ENCODE peak calls at places on chromosome 3, in nine cellular contexts. One of them, this sample, is unnamed.
A peak's percentile ranks its signal among the peaks of the same experiment; 100 is the strongest.

GRCh38 chr3:145448436-145448835 is 712.5 kb downstream of the PLOD2 start:
- DNase-seq in tibial nerve: no peak
- DNase-seq in cardiac muscle cell: no peak
- DNase-seq in lower lobe of right lung: no peak
- DNase-seq in uterus: no peak
- DNase-seq in right lobe of liver: no peak
- DNase-seq in psoas muscle: no peak
- DNase-seq in kidney: no peak
- DNase-seq in transverse colon: no peak
- DNase-seq in this sample: no peak

GRCh38 chr3:131547585-131547984 is 44.8 kb upstream of the MRPL3 start:
- DNase-seq in tibial nerve: no peak
- DNase-seq in cardiac muscle cell: no peak
- DNase-seq in right lobe of liver: no peak
- DNase-seq in lower lobe of right lung: no peak
- DNase-seq in uterus: no peak
- DNase-seq in kidney: no peak
- DNase-seq in psoas muscle: no peak
- DNase-seq in transverse colon: no peak
- DNase-seq in this sample: no peak

GRCh38 chr3:142366434-142366833 is 81.4 kb downstream of the XRN1 start:
- DNase-seq in right lobe of liver: no peak
- DNase-seq in tibial nerve: no peak
- DNase-seq in cardiac muscle cell: peak; percentile 2
- DNase-seq in kidney: no peak
- DNase-seq in lower lobe of right lung: no peak
- DNase-seq in uterus: no peak
- DNase-seq in transverse colon: no peak
- DNase-seq in psoas muscle: no peak
- DNase-seq in this sample: no peak

GRCh38 chr3:66555214-66555844 is 54.5 kb upstream of the LRIG1 start:
- DNase-seq in psoas muscle: no peak
- DNase-seq in tibial nerve: no peak
- DNase-seq in right lobe of liver: no peak
- DNase-seq in kidney: no peak
- DNase-seq in transverse colon: no peak
- DNase-seq in cardiac muscle cell: no peak
- DNase-seq in lower lobe of right lung: no peak
- DNase-seq in uterus: no peak
- DNase-seq in this sample: no peak

GRCh38 chr3:83457516-83457915 is 1501.3 kb upstream of the CADM2 start:
- DNase-seq in psoas muscle: no peak
- DNase-seq in tibial nerve: no peak
- DNase-seq in lower lobe of right lung: no peak
- DNase-seq in uterus: no peak
- DNase-seq in kidney: no peak
- DNase-seq in transverse colon: no peak
- DNase-seq in cardiac muscle cell: no peak
- DNase-seq in right lobe of liver: no peak
- DNase-seq in this sample: no peak

GRCh38 chr3:185561958-185562357 is 9.6 kb upstream of the LIPH start:
- DNase-seq in psoas muscle: no peak
- DNase-seq in cardiac muscle cell: no peak
- DNase-seq in right lobe of liver: no peak
- DNase-seq in lower lobe of right lung: no peak
- DNase-seq in transverse colon: no peak
- DNase-seq in kidney: no peak
- DNase-seq in tibial nerve: no peak
- DNase-seq in uterus: no peak
- DNase-seq in this sample: no peak

GRCh38 chr3:14789640-14790285 is 29.0 kb upstream of the FGD5 start:
- DNase-seq in lower lobe of right lung: no peak
- DNase-seq in tibial nerve: no peak
- DNase-seq in psoas muscle: no peak
- DNase-seq in cardiac muscle cell: no peak
- DNase-seq in transverse colon: no peak
- DNase-seq in right lobe of liver: no peak
- DNase-seq in uterus: no peak
- DNase-seq in kidney: peak; percentile 58
- DNase-seq in this sample: no peak

GRCh38 chr3:178170698-178171535 is 365.3 kb upstream of the KCNMB2 start:
- DNase-seq in right lobe of liver: no peak
- DNase-seq in psoas muscle: no peak
- DNase-seq in lower lobe of right lung: no peak
- DNase-seq in uterus: no peak
- DNase-seq in kidney: no peak
- DNase-seq in transverse colon: no peak
- DNase-seq in cardiac muscle cell: peak; percentile 96
- DNase-seq in tibial nerve: peak; percentile 36
- DNase-seq in this sample: no peak

GRCh38 chr3:119184808-119185690 is 11.7 kb downstream of the UPK1B start:
- DNase-seq in lower lobe of right lung: no peak
- DNase-seq in transverse colon: no peak
- DNase-seq in uterus: no peak
- DNase-seq in tibial nerve: no peak
- DNase-seq in psoas muscle: no peak
- DNase-seq in kidney: no peak
- DNase-seq in cardiac muscle cell: peak; percentile 65
- DNase-seq in right lobe of liver: no peak
- DNase-seq in this sample: no peak

GRCh38 chr3:125112981-125113380 is 57.2 kb upstream of the HEG1 start:
- DNase-seq in psoas muscle: no peak
- DNase-seq in uterus: no peak
- DNase-seq in lower lobe of right lung: no peak
- DNase-seq in right lobe of liver: no peak
- DNase-seq in cardiac muscle cell: no peak
- DNase-seq in transverse colon: no peak
- DNase-seq in kidney: no peak
- DNase-seq in tibial nerve: no peak
- DNase-seq in this sample: no peak

GRCh38 chr3:165883866-165884478 is 46.7 kb upstream of the BCHE start:
- DNase-seq in transverse colon: no peak
- DNase-seq in lower lobe of right lung: no peak
- DNase-seq in psoas muscle: no peak
- DNase-seq in right lobe of liver: no peak
- DNase-seq in kidney: no peak
- DNase-seq in cardiac muscle cell: no peak
- DNase-seq in tibial nerve: no peak
- DNase-seq in uterus: no peak
- DNase-seq in this sample: no peak

GRCh38 chr3:67384790-67385397 is 269.5 kb downstream of the SUCLG2 start:
- DNase-seq in lower lobe of right lung: no peak
- DNase-seq in psoas muscle: no peak
- DNase-seq in tibial nerve: no peak
- DNase-seq in transverse colon: no peak
- DNase-seq in cardiac muscle cell: peak; percentile 72
- DNase-seq in uterus: no peak
- DNase-seq in right lobe of liver: no peak
- DNase-seq in kidney: no peak
- DNase-seq in this sample: no peak

GRCh38 chr3:196689941-196690660 is 21.9 kb downstream of the CEP19 start:
- DNase-seq in tibial nerve: no peak
- DNase-seq in lower lobe of right lung: no peak
- DNase-seq in uterus: no peak
- DNase-seq in right lobe of liver: no peak
- DNase-seq in transverse colon: no peak
- DNase-seq in psoas muscle: no peak
- DNase-seq in cardiac muscle cell: no peak
- DNase-seq in kidney: no peak
- DNase-seq in this sample: no peak

GRCh38 chr3:85081191-85081895 is 122.6 kb downstream of the CADM2 start:
- DNase-seq in psoas muscle: no peak
- DNase-seq in kidney: no peak
- DNase-seq in uterus: no peak
- DNase-seq in right lobe of liver: no peak
- DNase-seq in tibial nerve: no peak
- DNase-seq in lower lobe of right lung: no peak
- DNase-seq in cardiac muscle cell: peak; percentile 34
- DNase-seq in transverse colon: no peak
- DNase-seq in this sample: no peak

GRCh38 chr3:127629462-127630403 is 748 bp downstream of the PODXL2 start:
- DNase-seq in lower lobe of right lung: no peak
- DNase-seq in transverse colon: peak; percentile 49
- DNase-seq in uterus: no peak
- DNase-seq in cardiac muscle cell: no peak
- DNase-seq in right lobe of liver: no peak
- DNase-seq in tibial nerve: no peak
- DNase-seq in psoas muscle: no peak
- DNase-seq in kidney: no peak
- DNase-seq in this sample: peak; percentile 46

GRCh38 chr3:176950743-176951142 is 246.5 kb downstream of the TBL1XR1 start:
- DNase-seq in right lobe of liver: no peak
- DNase-seq in uterus: no peak
- DNase-seq in tibial nerve: no peak
- DNase-seq in cardiac muscle cell: peak; percentile 25
- DNase-seq in kidney: no peak
- DNase-seq in lower lobe of right lung: no peak
- DNase-seq in transverse colon: no peak
- DNase-seq in psoas muscle: no peak
- DNase-seq in this sample: no peak

GRCh38 chr3:71468311-71469130 is 115.0 kb downstream of the FOXP1 start:
- DNase-seq in kidney: no peak
- DNase-seq in uterus: no peak
- DNase-seq in tibial nerve: no peak
- DNase-seq in transverse colon: no peak
- DNase-seq in lower lobe of right lung: no peak
- DNase-seq in right lobe of liver: no peak
- DNase-seq in cardiac muscle cell: no peak
- DNase-seq in psoas muscle: no peak
- DNase-seq in this sample: no peak

GRCh38 chr3:29531611-29532150 is 250.8 kb downstream of the RBMS3 start:
- DNase-seq in psoas muscle: no peak
- DNase-seq in uterus: no peak
- DNase-seq in cardiac muscle cell: no peak
- DNase-seq in lower lobe of right lung: no peak
- DNase-seq in kidney: no peak
- DNase-seq in right lobe of liver: no peak
- DNase-seq in tibial nerve: no peak
- DNase-seq in transverse colon: no peak
- DNase-seq in this sample: no peak

GRCh38 chr3:127788436-127788835 is 33.9 kb downstream of the MGLL start:
- DNase-seq in kidney: no peak
- DNase-seq in lower lobe of right lung: no peak
- DNase-seq in psoas muscle: no peak
- DNase-seq in uterus: no peak
- DNase-seq in cardiac muscle cell: no peak
- DNase-seq in transverse colon: no peak
- DNase-seq in right lobe of liver: no peak
- DNase-seq in tibial nerve: no peak
- DNase-seq in this sample: no peak

GRCh38 chr3:47613723-47614122 is 35.1 kb upstream of the CSPG5 start:
- DNase-seq in kidney: no peak
- DNase-seq in psoas muscle: no peak
- DNase-seq in transverse colon: no peak
- DNase-seq in right lobe of liver: no peak
- DNase-seq in uterus: no peak
- DNase-seq in tibial nerve: no peak
- DNase-seq in cardiac muscle cell: no peak
- DNase-seq in lower lobe of right lung: no peak
- DNase-seq in this sample: no peak

GRCh38 chr3:12655701-12656100 is 8.2 kb downstream of the RAF1 start:
- DNase-seq in tibial nerve: no peak
- DNase-seq in kidney: no peak
- DNase-seq in cardiac muscle cell: no peak
- DNase-seq in psoas muscle: no peak
- DNase-seq in uterus: no peak
- DNase-seq in lower lobe of right lung: no peak
- DNase-seq in right lobe of liver: no peak
- DNase-seq in transverse colon: no peak
- DNase-seq in this sample: no peak
- H3K9me3 ChIP-seq in tibial nerve: no peaks in the 10 kb centered on the region
- H3K9me3 ChIP-seq in kidney: no peaks in the 10 kb centered on the region
- H3K9me3 ChIP-seq in cardiac muscle cell: no peaks in the 10 kb centered on the region
- H3K9me3 ChIP-seq in psoas muscle: no peaks in the 10 kb centered on the region
- H3K9me3 ChIP-seq in uterus: no peaks in the 10 kb centered on the region
- H3K9me3 ChIP-seq in lower lobe of right lung: no peaks in the 10 kb centered on the region
- H3K9me3 ChIP-seq in right lobe of liver: no peaks in the 10 kb centered on the region
- H3K9me3 ChIP-seq in transverse colon: no peaks in the 10 kb centered on the region
- H3K9me3 ChIP-seq in this sample: no peaks in the 10 kb centered on the region

DNA sequence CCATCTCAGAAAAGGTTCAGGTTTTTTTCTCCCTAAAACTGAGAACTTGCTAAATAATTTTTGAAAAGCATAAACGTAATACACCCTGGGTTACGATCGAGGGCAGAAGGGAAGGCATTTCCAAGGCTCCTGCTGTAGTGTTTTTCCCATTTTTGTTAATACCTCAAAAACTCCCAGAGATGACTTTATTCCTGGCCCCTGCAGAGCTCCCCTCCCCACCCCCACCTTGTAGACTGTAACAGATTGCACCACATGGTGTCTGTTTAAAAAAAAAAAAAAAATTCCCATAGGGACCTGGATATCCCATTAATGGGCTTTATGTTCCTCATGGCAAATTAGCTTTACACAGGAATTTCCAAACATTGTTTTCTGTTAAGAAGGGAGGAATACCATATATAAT is 38.2 kb downstream of the FEZF2 start:
- DNase-seq in kidney: no peak
- DNase-seq in right lobe of liver: no peak
- DNase-seq in lower lobe of right lung: no peak
- DNase-seq in cardiac muscle cell: no peak
- DNase-seq in tibial nerve: no peak
- DNase-seq in uterus: no peak
- DNase-seq in transverse colon: no peak
- DNase-seq in psoas muscle: no peak
- DNase-seq in this sample: no peak
- H3K4me3 ChIP-seq in kidney: no peak overlapping the region
- H3K4me3 ChIP-seq in right lobe of liver: no peak overlapping the region
- H3K4me3 ChIP-seq in lower lobe of right lung: no peak overlapping the region
- H3K4me3 ChIP-seq in cardiac muscle cell: no peak overlapping the region
- H3K4me3 ChIP-seq in tibial nerve: no peak overlapping the region
- H3K4me3 ChIP-seq in uterus: no peak overlapping the region
- H3K4me3 ChIP-seq in transverse colon: no peak overlapping the region
- H3K4me3 ChIP-seq in psoas muscle: no peak overlapping the region
- H3K4me3 ChIP-seq in this sample: no peak overlapping the region

GRCh38 chr3:50603261-50604109 is 8.1 kb downstream of the CISH start:
- DNase-seq in psoas muscle: no peak
- DNase-seq in uterus: no peak
- DNase-seq in tibial nerve: no peak
- DNase-seq in cardiac muscle cell: no peak
- DNase-seq in kidney: no peak
- DNase-seq in lower lobe of right lung: no peak
- DNase-seq in transverse colon: no peak
- DNase-seq in right lobe of liver: no peak
- DNase-seq in this sample: no peak
- H3K4me1 ChIP-seq in psoas muscle: peaks cover 82% of the 10 kb centered on the region
- H3K4me1 ChIP-seq in uterus: peaks cover 29% of the 10 kb centered on the region
- H3K4me1 ChIP-seq in tibial nerve: peaks cover 87% of the 10 kb centered on the region
- H3K4me1 ChIP-seq in cardiac muscle cell: peaks cover 29% of the 10 kb centered on the region
- H3K4me1 ChIP-seq in kidney: peaks cover 91% of the 10 kb centered on the region
- H3K4me1 ChIP-seq in lower lobe of right lung: peaks cover 96% of the 10 kb centered on the region
- H3K4me1 ChIP-seq in transverse colon: peaks cover 47% of the 10 kb centered on the region
- H3K4me1 ChIP-seq in right lobe of liver: peaks cover 24% of the 10 kb centered on the region
- H3K4me1 ChIP-seq in this sample: peaks cover 61% of the 10 kb centered on the region

DNA sequence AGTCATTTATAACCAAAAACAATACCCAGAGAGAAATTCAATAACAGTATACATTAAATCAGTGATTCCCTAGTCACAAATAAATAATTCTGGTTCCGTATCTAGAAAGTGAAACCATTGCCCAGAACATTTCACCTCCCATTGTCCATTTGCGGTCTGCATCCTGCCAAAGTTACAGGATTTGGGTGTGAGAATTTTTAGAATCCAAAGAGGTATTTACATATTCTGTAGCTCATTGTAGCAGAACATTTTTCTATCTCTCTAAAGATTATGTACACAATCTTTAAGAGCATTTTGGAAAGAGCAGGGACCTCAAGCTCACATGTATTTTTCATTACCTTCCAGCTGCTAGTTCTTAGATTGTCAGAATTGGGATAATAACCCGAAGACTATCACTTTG is 261.6 kb downstream of the CHL1 start:
- DNase-seq in uterus: no peak
- DNase-seq in lower lobe of right lung: no peak
- DNase-seq in psoas muscle: no peak
- DNase-seq in tibial nerve: no peak
- DNase-seq in transverse colon: no peak
- DNase-seq in cardiac muscle cell: no peak
- DNase-seq in right lobe of liver: no peak
- DNase-seq in kidney: no peak
- DNase-seq in this sample: no peak
- H3K9me3 ChIP-seq in uterus: no peaks in the 10 kb centered on the region
- H3K9me3 ChIP-seq in lower lobe of right lung: no peaks in the 10 kb centered on the region
- H3K9me3 ChIP-seq in psoas muscle: no peaks in the 10 kb centered on the region
- H3K9me3 ChIP-seq in tibial nerve: no peaks in the 10 kb centered on the region
- H3K9me3 ChIP-seq in transverse colon: no peaks in the 10 kb centered on the region
- H3K9me3 ChIP-seq in cardiac muscle cell: no peaks in the 10 kb centered on the region
- H3K9me3 ChIP-seq in right lobe of liver: no peaks in the 10 kb centered on the region
- H3K9me3 ChIP-seq in kidney: no peaks in the 10 kb centered on the region
- H3K9me3 ChIP-seq in this sample: no peaks in the 10 kb centered on the region

This sample was measured in mucosa of descending colon.